ENCODE peak calls at places on chromosomes 5 and 9, in four cellular contexts. One of them, this sample, is unnamed.

GRCh38 chr9:121684381-121685145 is 33.1 kb downstream of the DAB2IP start:
- DNase-seq in COLO829: peak
- DNase-seq in frontal cortex: no peak
- DNase-seq in WERI-Rb-1: peak
- DNase-seq in this sample: no peak

GRCh38 chr5:177371705-177372533 is 12.3 kb upstream of the SLC34A1 start:
- DNase-seq in frontal cortex: no peak
- DNase-seq in COLO829: no peak
- DNase-seq in WERI-Rb-1: no peak
- DNase-seq in this sample: no peak

GRCh38 chr5:776862-777711 is 7.4 kb downstream of the ZDHHC11B start:
- DNase-seq in WERI-Rb-1: no peak
- DNase-seq in frontal cortex: peak
- DNase-seq in COLO829: no peak
- DNase-seq in this sample: no peak

GRCh38 chr9:9392755-9393154 is 1220.0 kb downstream of the PTPRD start:
- DNase-seq in COLO829: no peak
- DNase-seq in frontal cortex: no peak
- DNase-seq in WERI-Rb-1: no peak
- DNase-seq in this sample: no peak

GRCh38 chr9:21525174-21525573 is 43.1 kb upstream of the IFNE start:
- DNase-seq in COLO829: no peak
- DNase-seq in frontal cortex: no peak
- DNase-seq in WERI-Rb-1: no peak
- DNase-seq in this sample: no peak

GRCh38 chr5:94217745-94218144 is 400.7 kb downstream of the KIAA0825 start:
- DNase-seq in frontal cortex: no peak
- DNase-seq in COLO829: no peak
- DNase-seq in WERI-Rb-1: no peak
- DNase-seq in this sample: no peak

GRCh38 chr5:149872351-149873040 is 72.1 kb downstream of the PDE6A start:
- DNase-seq in COLO829: no peak
- DNase-seq in WERI-Rb-1: no peak
- DNase-seq in frontal cortex: no peak
- DNase-seq in this sample: no peak

GRCh38 chr5:137292461-137293025 is 206.6 kb downstream of the SPOCK1 start:
- DNase-seq in frontal cortex: no peak
- DNase-seq in WERI-Rb-1: no peak
- DNase-seq in COLO829: no peak
- DNase-seq in this sample: no peak

GRCh38 chr5:147339313-147339712 is 104.5 kb downstream of the STK32A start:
- DNase-seq in COLO829: no peak
- DNase-seq in WERI-Rb-1: no peak
- DNase-seq in frontal cortex: no peak
- DNase-seq in this sample: no peak

GRCh38 chr5:36658016-36658415 is 51.6 kb downstream of the SLC1A3 start:
- DNase-seq in frontal cortex: no peak
- DNase-seq in COLO829: no peak
- DNase-seq in WERI-Rb-1: no peak
- DNase-seq in this sample: no peak

GRCh38 chr5:102777099-102777498 is 22.0 kb downstream of the PAM start:
- DNase-seq in frontal cortex: no peak
- DNase-seq in WERI-Rb-1: no peak
- DNase-seq in COLO829: no peak
- DNase-seq in this sample: no peak

GRCh38 chr5:80061541-80061940 is 26.4 kb downstream of the THBS4 start:
- DNase-seq in WERI-Rb-1: no peak
- DNase-seq in frontal cortex: no peak
- DNase-seq in COLO829: no peak
- DNase-seq in this sample: no peak

GRCh38 chr9:4499917-4500316 is 9.6 kb downstream of the SLC1A1 start:
- DNase-seq in COLO829: no peak
- DNase-seq in frontal cortex: no peak
- DNase-seq in WERI-Rb-1: no peak
- DNase-seq in this sample: no peak

GRCh38 chr5:95620030-95620869 is at the start of gene GPR150:
- DNase-seq in WERI-Rb-1: peak
- DNase-seq in COLO829: no peak
- DNase-seq in frontal cortex: peak
- DNase-seq in this sample: peak

GRCh38 chr5:34774139-34774538 is 64.8 kb upstream of the TTC23L start:
- DNase-seq in frontal cortex: no peak
- DNase-seq in WERI-Rb-1: no peak
- DNase-seq in COLO829: no peak
- DNase-seq in this sample: no peak

GRCh38 chr5:73204733-73205132 is 31.7 kb downstream of the TMEM174 start:
- DNase-seq in COLO829: no peak
- DNase-seq in WERI-Rb-1: no peak
- DNase-seq in frontal cortex: no peak
- DNase-seq in this sample: no peak

GRCh38 chr9:2718698-2719033 is 1.4 kb downstream of the KCNV2 start:
- DNase-seq in COLO829: no peak
- DNase-seq in WERI-Rb-1: no peak
- DNase-seq in frontal cortex: no peak
- DNase-seq in this sample: no peak

GRCh38 chr5:58598440-58598839 is 15.6 kb downstream of the RAB3C start:
- DNase-seq in frontal cortex: no peak
- DNase-seq in WERI-Rb-1: no peak
- DNase-seq in COLO829: no peak
- DNase-seq in this sample: no peak

GRCh38 chr5:173581408-173582197 is 34.8 kb downstream of the BOD1 start:
- DNase-seq in WERI-Rb-1: peak
- DNase-seq in COLO829: no peak
- DNase-seq in frontal cortex: no peak
- DNase-seq in this sample: peak

GRCh38 chr5:74587895-74588294 is 52.6 kb downstream of the ENC1 start:
- DNase-seq in COLO829: no peak
- DNase-seq in frontal cortex: no peak
- DNase-seq in WERI-Rb-1: no peak
- DNase-seq in this sample: no peak

GRCh38 chr5:127848098-127848497 is 144.9 kb downstream of the CCDC192 start:
- DNase-seq in frontal cortex: no peak
- DNase-seq in WERI-Rb-1: no peak
- DNase-seq in COLO829: no peak
- DNase-seq in this sample: no peak

GRCh38 chr9:129291041-129291501 is 113.0 kb upstream of the IER5L start:
- DNase-seq in WERI-Rb-1: peak
- DNase-seq in COLO829: no peak
- DNase-seq in frontal cortex: no peak
- DNase-seq in this sample: no peak

GRCh38 chr5:68476854-68477253 is 261.3 kb downstream of the PIK3R1 start:
- DNase-seq in frontal cortex: no peak
- DNase-seq in COLO829: no peak
- DNase-seq in WERI-Rb-1: peak
- DNase-seq in this sample: no peak

GRCh38 chr9:126587187-126588185 is 26.2 kb upstream of the LMX1B start:
- DNase-seq in WERI-Rb-1: peak
- DNase-seq in COLO829: peak
- DNase-seq in frontal cortex: peak
- DNase-seq in this sample: no peak

GRCh38 chr5:131114754-131115153 is 50.3 kb downstream of the HINT1 start:
- DNase-seq in WERI-Rb-1: no peak
- DNase-seq in frontal cortex: no peak
- DNase-seq in COLO829: no peak
- DNase-seq in this sample: no peak

GRCh38 chr9:34986541-34987047 is 3.0 kb upstream of the DNAJB5 start:
- DNase-seq in COLO829: no peak
- DNase-seq in WERI-Rb-1: no peak
- DNase-seq in frontal cortex: no peak
- DNase-seq in this sample: no peak

GRCh38 chr5:19229210-19229835 is 758.7 kb downstream of the CDH18 start:
- DNase-seq in frontal cortex: no peak
- DNase-seq in WERI-Rb-1: no peak
- DNase-seq in COLO829: no peak
- DNase-seq in this sample: no peak

GRCh38 chr5:1347571-1347970 is 2.7 kb upstream of the CLPTM1L start:
- DNase-seq in frontal cortex: no peak
- DNase-seq in WERI-Rb-1: peak
- DNase-seq in COLO829: no peak
- DNase-seq in this sample: no peak

GRCh38 chr5:111853748-111854147 is 96.8 kb upstream of the NREP start:
- DNase-seq in COLO829: peak
- DNase-seq in frontal cortex: no peak
- DNase-seq in WERI-Rb-1: no peak
- DNase-seq in this sample: no peak

GRCh38 chr5:76601470-76601869 is 21.7 kb downstream of the F2RL2 start:
- DNase-seq in COLO829: peak
- DNase-seq in WERI-Rb-1: no peak
- DNase-seq in frontal cortex: peak
- DNase-seq in this sample: no peak